ENCODE peak calls at places on chromosomes 7 and 10, in nine cellular contexts. One of them, this sample, is unnamed.

GRCh38 chr7:85068796-85069195 is 118.1 kb downstream of the SEMA3D start:
- DNase-seq in activated CD8-positive, alpha-beta T cell treated with anti-CD3 and anti-CD28 coated beads for 36 hours: no peak
- DNase-seq in tibial artery: no peak
- DNase-seq in aorta: no peak
- DNase-seq in hepatic stellate cell: peak
- DNase-seq in C1 segment of cervical spinal cord: no peak
- DNase-seq in kidney glomerular epithelial cell: peak
- DNase-seq in posterior vena cava: no peak
- DNase-seq in GM04504: peak
- DNase-seq in this sample: no peak

GRCh38 chr7:83996879-83997278 is 197.7 kb downstream of the SEMA3A start:
- DNase-seq in C1 segment of cervical spinal cord: no peak
- DNase-seq in GM04504: no peak
- DNase-seq in kidney glomerular epithelial cell: no peak
- DNase-seq in posterior vena cava: no peak
- DNase-seq in aorta: no peak
- DNase-seq in tibial artery: no peak
- DNase-seq in activated CD8-positive, alpha-beta T cell treated with anti-CD3 and anti-CD28 coated beads for 36 hours: no peak
- DNase-seq in hepatic stellate cell: peak
- DNase-seq in this sample: no peak

GRCh38 chr7:98399903-98400537 is 870 bp downstream of the BAIAP2L1 start:
- DNase-seq in kidney glomerular epithelial cell: no peak
- DNase-seq in aorta: no peak
- DNase-seq in tibial artery: no peak
- DNase-seq in GM04504: no peak
- DNase-seq in posterior vena cava: no peak
- DNase-seq in C1 segment of cervical spinal cord: no peak
- DNase-seq in activated CD8-positive, alpha-beta T cell treated with anti-CD3 and anti-CD28 coated beads for 36 hours: no peak
- DNase-seq in hepatic stellate cell: no peak
- DNase-seq in this sample: no peak

GRCh38 chr10:14244801-14245211 is 85.9 kb downstream of the FRMD4A start:
- DNase-seq in activated CD8-positive, alpha-beta T cell treated with anti-CD3 and anti-CD28 coated beads for 36 hours: no peak
- DNase-seq in tibial artery: no peak
- DNase-seq in C1 segment of cervical spinal cord: no peak
- DNase-seq in GM04504: no peak
- DNase-seq in kidney glomerular epithelial cell: no peak
- DNase-seq in posterior vena cava: no peak
- DNase-seq in aorta: no peak
- DNase-seq in hepatic stellate cell: no peak
- DNase-seq in this sample: no peak

GRCh38 chr7:158468225-158468624 is 119.4 kb downstream of the PTPRN2 start:
- DNase-seq in posterior vena cava: no peak
- DNase-seq in C1 segment of cervical spinal cord: no peak
- DNase-seq in aorta: no peak
- DNase-seq in GM04504: no peak
- DNase-seq in hepatic stellate cell: no peak
- DNase-seq in tibial artery: no peak
- DNase-seq in kidney glomerular epithelial cell: no peak
- DNase-seq in activated CD8-positive, alpha-beta T cell treated with anti-CD3 and anti-CD28 coated beads for 36 hours: no peak
- DNase-seq in this sample: no peak

GRCh38 chr10:17923728-17924127 is 28.0 kb upstream of the SLC39A12 start:
- DNase-seq in kidney glomerular epithelial cell: peak
- DNase-seq in GM04504: peak
- DNase-seq in aorta: peak
- DNase-seq in tibial artery: peak
- DNase-seq in activated CD8-positive, alpha-beta T cell treated with anti-CD3 and anti-CD28 coated beads for 36 hours: no peak
- DNase-seq in C1 segment of cervical spinal cord: no peak
- DNase-seq in posterior vena cava: no peak
- DNase-seq in hepatic stellate cell: peak
- DNase-seq in this sample: no peak

GRCh38 chr7:87534072-87534471 is 58.6 kb upstream of the ABCB4 start:
- DNase-seq in kidney glomerular epithelial cell: no peak
- DNase-seq in GM04504: no peak
- DNase-seq in C1 segment of cervical spinal cord: no peak
- DNase-seq in activated CD8-positive, alpha-beta T cell treated with anti-CD3 and anti-CD28 coated beads for 36 hours: no peak
- DNase-seq in aorta: no peak
- DNase-seq in posterior vena cava: no peak
- DNase-seq in hepatic stellate cell: no peak
- DNase-seq in tibial artery: no peak
- DNase-seq in this sample: no peak

GRCh38 chr7:81721428-81721827 is 48.4 kb downstream of the HGF start:
- DNase-seq in activated CD8-positive, alpha-beta T cell treated with anti-CD3 and anti-CD28 coated beads for 36 hours: no peak
- DNase-seq in aorta: no peak
- DNase-seq in kidney glomerular epithelial cell: no peak
- DNase-seq in C1 segment of cervical spinal cord: no peak
- DNase-seq in posterior vena cava: no peak
- DNase-seq in tibial artery: no peak
- DNase-seq in hepatic stellate cell: no peak
- DNase-seq in GM04504: peak
- DNase-seq in this sample: no peak

GRCh38 chr10:79488870-79489269 is 23.5 kb upstream of the EIF5AL1 start:
- DNase-seq in posterior vena cava: peak
- DNase-seq in C1 segment of cervical spinal cord: no peak
- DNase-seq in tibial artery: no peak
- DNase-seq in GM04504: no peak
- DNase-seq in hepatic stellate cell: no peak
- DNase-seq in activated CD8-positive, alpha-beta T cell treated with anti-CD3 and anti-CD28 coated beads for 36 hours: no peak
- DNase-seq in aorta: no peak
- DNase-seq in kidney glomerular epithelial cell: no peak
- DNase-seq in this sample: no peak

GRCh38 chr7:7257899-7258692 is 75.8 kb downstream of the C1GALT1 start:
- DNase-seq in aorta: no peak
- DNase-seq in tibial artery: no peak
- DNase-seq in activated CD8-positive, alpha-beta T cell treated with anti-CD3 and anti-CD28 coated beads for 36 hours: peak
- DNase-seq in posterior vena cava: no peak
- DNase-seq in GM04504: no peak
- DNase-seq in C1 segment of cervical spinal cord: no peak
- DNase-seq in kidney glomerular epithelial cell: peak
- DNase-seq in hepatic stellate cell: no peak
- DNase-seq in this sample: no peak

GRCh38 chr7:22469371-22470143 is 30.4 kb downstream of the STEAP1B start:
- DNase-seq in tibial artery: no peak
- DNase-seq in kidney glomerular epithelial cell: no peak
- DNase-seq in C1 segment of cervical spinal cord: no peak
- DNase-seq in activated CD8-positive, alpha-beta T cell treated with anti-CD3 and anti-CD28 coated beads for 36 hours: no peak
- DNase-seq in posterior vena cava: no peak
- DNase-seq in aorta: no peak
- DNase-seq in GM04504: no peak
- DNase-seq in hepatic stellate cell: no peak
- DNase-seq in this sample: no peak

GRCh38 chr10:65571011-65571570 is 1354.7 kb upstream of the LRRTM3 start:
- DNase-seq in tibial artery: no peak
- DNase-seq in kidney glomerular epithelial cell: no peak
- DNase-seq in C1 segment of cervical spinal cord: no peak
- DNase-seq in GM04504: no peak
- DNase-seq in activated CD8-positive, alpha-beta T cell treated with anti-CD3 and anti-CD28 coated beads for 36 hours: no peak
- DNase-seq in aorta: no peak
- DNase-seq in hepatic stellate cell: no peak
- DNase-seq in posterior vena cava: no peak
- DNase-seq in this sample: no peak

GRCh38 chr10:71747039-71747807 is 26.1 kb downstream of the VSIR start:
- DNase-seq in aorta: no peak
- DNase-seq in kidney glomerular epithelial cell: no peak
- DNase-seq in C1 segment of cervical spinal cord: no peak
- DNase-seq in activated CD8-positive, alpha-beta T cell treated with anti-CD3 and anti-CD28 coated beads for 36 hours: no peak
- DNase-seq in posterior vena cava: no peak
- DNase-seq in tibial artery: no peak
- DNase-seq in hepatic stellate cell: no peak
- DNase-seq in GM04504: no peak
- DNase-seq in this sample: no peak

GRCh38 chr7:18873674-18874341 is 243.6 kb downstream of the TWIST1 start:
- DNase-seq in posterior vena cava: no peak
- DNase-seq in C1 segment of cervical spinal cord: no peak
- DNase-seq in aorta: no peak
- DNase-seq in hepatic stellate cell: peak
- DNase-seq in activated CD8-positive, alpha-beta T cell treated with anti-CD3 and anti-CD28 coated beads for 36 hours: no peak
- DNase-seq in GM04504: peak
- DNase-seq in tibial artery: no peak
- DNase-seq in kidney glomerular epithelial cell: no peak
- DNase-seq in this sample: no peak

GRCh38 chr10:31745612-31746376 is 182.8 kb downstream of the ARHGAP12 start:
- DNase-seq in C1 segment of cervical spinal cord: no peak
- DNase-seq in posterior vena cava: no peak
- DNase-seq in GM04504: peak
- DNase-seq in tibial artery: no peak
- DNase-seq in aorta: no peak
- DNase-seq in hepatic stellate cell: peak
- DNase-seq in activated CD8-positive, alpha-beta T cell treated with anti-CD3 and anti-CD28 coated beads for 36 hours: peak
- DNase-seq in kidney glomerular epithelial cell: peak
- DNase-seq in this sample: no peak

GRCh38 chr10:62652564-62652963 is 152.0 kb upstream of the ADO start:
- DNase-seq in hepatic stellate cell: no peak
- DNase-seq in kidney glomerular epithelial cell: no peak
- DNase-seq in posterior vena cava: no peak
- DNase-seq in aorta: no peak
- DNase-seq in C1 segment of cervical spinal cord: no peak
- DNase-seq in activated CD8-positive, alpha-beta T cell treated with anti-CD3 and anti-CD28 coated beads for 36 hours: peak
- DNase-seq in GM04504: no peak
- DNase-seq in tibial artery: no peak
- DNase-seq in this sample: no peak

GRCh38 chr7:4939971-4940720 is 18.8 kb downstream of the MMD2 start:
- DNase-seq in kidney glomerular epithelial cell: no peak
- DNase-seq in tibial artery: no peak
- DNase-seq in hepatic stellate cell: no peak
- DNase-seq in GM04504: no peak
- DNase-seq in posterior vena cava: peak
- DNase-seq in C1 segment of cervical spinal cord: peak
- DNase-seq in aorta: no peak
- DNase-seq in activated CD8-positive, alpha-beta T cell treated with anti-CD3 and anti-CD28 coated beads for 36 hours: no peak
- DNase-seq in this sample: no peak

GRCh38 chr10:98684019-98684899 is 237.5 kb upstream of the HPS1 start:
- DNase-seq in hepatic stellate cell: no peak
- DNase-seq in kidney glomerular epithelial cell: no peak
- DNase-seq in aorta: no peak
- DNase-seq in C1 segment of cervical spinal cord: no peak
- DNase-seq in posterior vena cava: no peak
- DNase-seq in GM04504: no peak
- DNase-seq in activated CD8-positive, alpha-beta T cell treated with anti-CD3 and anti-CD28 coated beads for 36 hours: no peak
- DNase-seq in tibial artery: no peak
- DNase-seq in this sample: no peak

GRCh38 chr7:129789652-129790051 is 163.1 kb downstream of the UBE2H start:
- DNase-seq in tibial artery: no peak
- DNase-seq in kidney glomerular epithelial cell: no peak
- DNase-seq in aorta: no peak
- DNase-seq in posterior vena cava: no peak
- DNase-seq in GM04504: no peak
- DNase-seq in activated CD8-positive, alpha-beta T cell treated with anti-CD3 and anti-CD28 coated beads for 36 hours: no peak
- DNase-seq in hepatic stellate cell: no peak
- DNase-seq in C1 segment of cervical spinal cord: no peak
- DNase-seq in this sample: no peak

GRCh38 chr10:74854610-74855009 is 28.2 kb downstream of the KAT6B start:
- DNase-seq in aorta: no peak
- DNase-seq in hepatic stellate cell: no peak
- DNase-seq in tibial artery: no peak
- DNase-seq in GM04504: no peak
- DNase-seq in activated CD8-positive, alpha-beta T cell treated with anti-CD3 and anti-CD28 coated beads for 36 hours: no peak
- DNase-seq in C1 segment of cervical spinal cord: no peak
- DNase-seq in kidney glomerular epithelial cell: no peak
- DNase-seq in posterior vena cava: no peak
- DNase-seq in this sample: no peak

GRCh38 chr10:91536790-91537189 is 96.1 kb downstream of the PPP1R3C start:
- DNase-seq in GM04504: no peak
- DNase-seq in hepatic stellate cell: no peak
- DNase-seq in tibial artery: no peak
- DNase-seq in kidney glomerular epithelial cell: no peak
- DNase-seq in aorta: no peak
- DNase-seq in posterior vena cava: no peak
- DNase-seq in activated CD8-positive, alpha-beta T cell treated with anti-CD3 and anti-CD28 coated beads for 36 hours: no peak
- DNase-seq in C1 segment of cervical spinal cord: no peak
- DNase-seq in this sample: no peak

GRCh38 chr10:48514263-48514662 is 90.6 kb downstream of the ARHGAP22 start:
- DNase-seq in tibial artery: no peak
- DNase-seq in kidney glomerular epithelial cell: no peak
- DNase-seq in hepatic stellate cell: no peak
- DNase-seq in aorta: no peak
- DNase-seq in GM04504: no peak
- DNase-seq in C1 segment of cervical spinal cord: no peak
- DNase-seq in posterior vena cava: no peak
- DNase-seq in activated CD8-positive, alpha-beta T cell treated with anti-CD3 and anti-CD28 coated beads for 36 hours: no peak
- DNase-seq in this sample: no peak

GRCh38 chr10:110919971-110920881 is 822 bp downstream of the SHOC2 start:
- DNase-seq in posterior vena cava: peak
- DNase-seq in activated CD8-positive, alpha-beta T cell treated with anti-CD3 and anti-CD28 coated beads for 36 hours: peak
- DNase-seq in aorta: peak
- DNase-seq in GM04504: no peak
- DNase-seq in C1 segment of cervical spinal cord: peak
- DNase-seq in tibial artery: peak
- DNase-seq in kidney glomerular epithelial cell: peak
- DNase-seq in hepatic stellate cell: no peak
- DNase-seq in this sample: peak

GRCh38 chr10:125633517-125633999 is 49.4 kb downstream of the TEX36 start:
- DNase-seq in hepatic stellate cell: no peak
- DNase-seq in aorta: no peak
- DNase-seq in activated CD8-positive, alpha-beta T cell treated with anti-CD3 and anti-CD28 coated beads for 36 hours: no peak
- DNase-seq in kidney glomerular epithelial cell: no peak
- DNase-seq in posterior vena cava: no peak
- DNase-seq in C1 segment of cervical spinal cord: no peak
- DNase-seq in tibial artery: no peak
- DNase-seq in GM04504: no peak
- DNase-seq in this sample: no peak

This sample was measured in chondrocyte.